ENCODE peak calls at places on chromosomes 11 and 22, in eight cellular contexts. One of them, this sample, is unnamed.

GRCh38 chr11:70127653-70128434 is 49.7 kb downstream of the ANO1 start:
- DNase-seq in tibial nerve: no peak
- DNase-seq in testis: no peak
- DNase-seq in uterus: no peak
- DNase-seq in sigmoid colon: no peak
- DNase-seq in right lobe of liver: no peak
- DNase-seq in body of pancreas: no peak
- DNase-seq in stomach: no peak
- DNase-seq in this sample: no peak

GRCh38 chr11:82718307-82718706 is 15.4 kb downstream of the FAM181B start:
- DNase-seq in tibial nerve: peak
- DNase-seq in testis: peak
- DNase-seq in uterus: no peak
- DNase-seq in sigmoid colon: no peak
- DNase-seq in right lobe of liver: no peak
- DNase-seq in body of pancreas: peak
- DNase-seq in stomach: no peak
- DNase-seq in this sample: no peak

GRCh38 chr22:42217752-42218280 is 52.6 kb downstream of the TCF20 start:
- DNase-seq in tibial nerve: no peak
- DNase-seq in testis: no peak
- DNase-seq in uterus: no peak
- DNase-seq in sigmoid colon: no peak
- DNase-seq in right lobe of liver: no peak
- DNase-seq in body of pancreas: no peak
- DNase-seq in stomach: no peak
- DNase-seq in this sample: no peak

GRCh38 chr11:59199546-59200420 is 12.9 kb downstream of the MPEG1 start:
- DNase-seq in tibial nerve: no peak
- DNase-seq in testis: no peak
- DNase-seq in uterus: no peak
- DNase-seq in sigmoid colon: no peak
- DNase-seq in right lobe of liver: no peak
- DNase-seq in body of pancreas: no peak
- DNase-seq in stomach: no peak
- DNase-seq in this sample: no peak

GRCh38 chr11:11988099-11988651 is 20.3 kb downstream of the DKK3 start:
- DNase-seq in tibial nerve: no peak
- DNase-seq in testis: no peak
- DNase-seq in uterus: no peak
- DNase-seq in sigmoid colon: peak
- DNase-seq in right lobe of liver: no peak
- DNase-seq in body of pancreas: no peak
- DNase-seq in stomach: no peak
- DNase-seq in this sample: no peak

GRCh38 chr11:130313383-130314183 is 1.1 kb downstream of the ZBTB44 start:
- DNase-seq in tibial nerve: no peak
- DNase-seq in testis: no peak
- DNase-seq in uterus: no peak
- DNase-seq in sigmoid colon: no peak
- DNase-seq in right lobe of liver: no peak
- DNase-seq in body of pancreas: no peak
- DNase-seq in stomach: no peak
- DNase-seq in this sample: no peak

GRCh38 chr11:36057372-36058045 is 113.6 kb downstream of the LDLRAD3 start:
- DNase-seq in tibial nerve: peak
- DNase-seq in testis: no peak
- DNase-seq in uterus: peak
- DNase-seq in sigmoid colon: peak
- DNase-seq in right lobe of liver: no peak
- DNase-seq in body of pancreas: peak
- DNase-seq in stomach: no peak
- DNase-seq in this sample: no peak

GRCh38 chr22:41351011-41351410 is 30.7 kb upstream of the TEF start:
- DNase-seq in tibial nerve: no peak
- DNase-seq in testis: no peak
- DNase-seq in uterus: no peak
- DNase-seq in sigmoid colon: no peak
- DNase-seq in right lobe of liver: no peak
- DNase-seq in body of pancreas: no peak
- DNase-seq in stomach: no peak
- DNase-seq in this sample: no peak

GRCh38 chr11:65500262-65501004 is 1.6 kb downstream of the MALAT1 start:
- DNase-seq in tibial nerve: peak
- DNase-seq in testis: no peak
- DNase-seq in uterus: peak
- DNase-seq in sigmoid colon: peak
- DNase-seq in right lobe of liver: no peak
- DNase-seq in body of pancreas: peak
- DNase-seq in stomach: no peak
- DNase-seq in this sample: no peak

GRCh38 chr11:131754671-131755070 is 384.3 kb downstream of the NTM start:
- DNase-seq in tibial nerve: no peak
- DNase-seq in testis: no peak
- DNase-seq in uterus: no peak
- DNase-seq in sigmoid colon: no peak
- DNase-seq in right lobe of liver: no peak
- DNase-seq in body of pancreas: no peak
- DNase-seq in stomach: no peak
- DNase-seq in this sample: no peak

GRCh38 chr11:117009905-117010605 is 88.2 kb downstream of the SIK3 start:
- DNase-seq in tibial nerve: no peak
- DNase-seq in testis: no peak
- DNase-seq in uterus: no peak
- DNase-seq in sigmoid colon: no peak
- DNase-seq in right lobe of liver: no peak
- DNase-seq in body of pancreas: no peak
- DNase-seq in stomach: no peak
- DNase-seq in this sample: no peak

GRCh38 chr22:43812149-43812842 is at the start of gene EFCAB6:
- DNase-seq in tibial nerve: peak
- DNase-seq in testis: peak
- DNase-seq in uterus: peak
- DNase-seq in sigmoid colon: peak
- DNase-seq in right lobe of liver: peak
- DNase-seq in body of pancreas: peak
- DNase-seq in stomach: peak
- DNase-seq in this sample: peak
- TF ChIP-seq POLR2A in tibial nerve: peak
- TF ChIP-seq POLR2A in testis: no peak
- TF ChIP-seq POLR2A in uterus: peak
- TF ChIP-seq POLR2A in sigmoid colon: peak
- TF ChIP-seq POLR2A in right lobe of liver: peak
- TF ChIP-seq POLR2A in body of pancreas: peak
- TF ChIP-seq POLR2A in stomach: no peak
- TF ChIP-seq POLR2A in this sample: no peak

GRCh38 chr11:120964857-120965256 is 59.0 kb upstream of the TBCEL start:
- DNase-seq in tibial nerve: no peak
- DNase-seq in testis: no peak
- DNase-seq in uterus: no peak
- DNase-seq in sigmoid colon: no peak
- DNase-seq in right lobe of liver: no peak
- DNase-seq in body of pancreas: no peak
- DNase-seq in stomach: no peak
- DNase-seq in this sample: no peak
- TF ChIP-seq POLR2A in tibial nerve: no peak
- TF ChIP-seq POLR2A in testis: no peak
- TF ChIP-seq POLR2A in uterus: no peak
- TF ChIP-seq POLR2A in sigmoid colon: no peak
- TF ChIP-seq POLR2A in right lobe of liver: no peak
- TF ChIP-seq POLR2A in body of pancreas: no peak
- TF ChIP-seq POLR2A in stomach: no peak
- TF ChIP-seq POLR2A in this sample: no peak

DNA sequence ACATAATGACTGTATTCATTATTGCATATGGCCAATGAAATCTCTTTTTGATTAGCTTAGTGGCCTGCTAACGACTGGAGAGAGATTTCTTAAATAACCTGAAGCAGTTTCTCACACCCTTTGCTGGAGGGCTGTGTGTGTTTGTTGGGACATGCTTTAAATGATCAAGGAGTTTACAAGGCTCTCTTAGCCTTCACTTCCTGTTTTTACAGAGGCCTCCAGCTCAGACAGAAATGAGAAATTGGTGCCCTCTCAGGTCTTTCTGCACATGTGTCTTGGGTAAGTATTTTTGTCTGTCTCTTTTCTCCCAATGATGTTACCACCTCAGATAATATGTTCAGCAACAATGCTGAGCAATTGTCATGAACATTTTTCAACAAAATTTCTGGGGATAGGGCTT is 884.4 kb upstream of the CNTN5 start:
- DNase-seq in tibial nerve: no peak
- DNase-seq in testis: no peak
- DNase-seq in uterus: no peak
- DNase-seq in sigmoid colon: no peak
- DNase-seq in right lobe of liver: no peak
- DNase-seq in body of pancreas: no peak
- DNase-seq in stomach: no peak
- DNase-seq in this sample: no peak
- TF ChIP-seq POLR2A in tibial nerve: no peak
- TF ChIP-seq POLR2A in testis: no peak
- TF ChIP-seq POLR2A in uterus: no peak
- TF ChIP-seq POLR2A in sigmoid colon: no peak
- TF ChIP-seq POLR2A in right lobe of liver: no peak
- TF ChIP-seq POLR2A in body of pancreas: no peak
- TF ChIP-seq POLR2A in stomach: no peak
- TF ChIP-seq POLR2A in this sample: no peak

GRCh38 chr11:2379471-2380174 is 2.5 kb downstream of the CD81 start:
- DNase-seq in tibial nerve: no peak
- DNase-seq in testis: no peak
- DNase-seq in uterus: no peak
- DNase-seq in sigmoid colon: no peak
- DNase-seq in right lobe of liver: no peak
- DNase-seq in body of pancreas: peak
- DNase-seq in stomach: no peak
- DNase-seq in this sample: no peak
- TF ChIP-seq POLR2A in tibial nerve: no peak
- TF ChIP-seq POLR2A in testis: no peak
- TF ChIP-seq POLR2A in uterus: no peak
- TF ChIP-seq POLR2A in sigmoid colon: no peak
- TF ChIP-seq POLR2A in right lobe of liver: no peak
- TF ChIP-seq POLR2A in body of pancreas: no peak
- TF ChIP-seq POLR2A in stomach: no peak
- TF ChIP-seq POLR2A in this sample: no peak

DNA sequence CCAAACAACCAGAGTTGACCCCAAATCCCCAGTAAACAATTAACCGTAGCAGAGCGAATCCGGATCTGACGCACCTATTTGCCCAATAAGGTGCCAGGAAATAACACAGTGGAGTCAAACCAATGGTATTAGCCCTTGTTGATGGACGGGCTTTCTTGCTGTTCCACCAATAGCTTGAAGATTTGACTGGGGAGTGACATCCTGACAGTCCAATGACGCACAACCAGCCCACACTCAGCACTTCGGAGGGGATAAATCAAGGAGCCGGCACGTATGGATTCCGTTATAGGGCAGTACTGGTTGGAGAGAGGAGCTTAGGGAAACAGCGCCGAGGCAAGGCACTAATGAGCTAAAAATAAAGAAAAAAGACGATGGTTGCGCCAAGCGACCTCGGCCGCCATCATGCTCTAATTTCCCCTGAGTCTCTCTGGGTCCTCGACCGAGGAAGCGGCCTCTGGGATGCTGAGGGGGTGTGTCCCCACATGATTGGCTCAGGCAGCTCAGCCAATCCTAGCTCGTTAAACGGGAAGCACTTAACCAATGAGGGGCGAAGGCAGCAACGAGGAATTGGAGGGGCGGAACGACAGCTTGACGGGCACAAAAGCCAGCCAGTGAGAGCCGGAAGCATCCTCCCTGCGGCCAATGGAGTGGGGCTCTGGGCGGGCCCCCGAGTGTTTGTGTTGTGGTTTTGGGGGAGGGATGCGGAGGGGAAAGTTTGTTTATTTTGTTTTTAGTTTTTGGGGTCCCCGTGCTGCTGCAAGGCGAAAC is 49.5 kb downstream of the FAM83F start:
- DNase-seq in tibial nerve: peak
- DNase-seq in testis: peak
- DNase-seq in uterus: peak
- DNase-seq in sigmoid colon: peak
- DNase-seq in right lobe of liver: peak
- DNase-seq in body of pancreas: peak
- DNase-seq in stomach: peak
- DNase-seq in this sample: peak
- TF ChIP-seq POLR2A in tibial nerve: peak
- TF ChIP-seq POLR2A in testis: peak
- TF ChIP-seq POLR2A in uterus: peak
- TF ChIP-seq POLR2A in sigmoid colon: peak
- TF ChIP-seq POLR2A in right lobe of liver: peak
- TF ChIP-seq POLR2A in body of pancreas: peak
- TF ChIP-seq POLR2A in stomach: peak
- TF ChIP-seq POLR2A in this sample: no peak

GRCh38 chr11:68053981-68054812 is 15.4 kb downstream of the TCIRG1 start:
- DNase-seq in tibial nerve: no peak
- DNase-seq in testis: no peak
- DNase-seq in uterus: no peak
- DNase-seq in sigmoid colon: no peak
- DNase-seq in right lobe of liver: no peak
- DNase-seq in body of pancreas: no peak
- DNase-seq in stomach: no peak
- DNase-seq in this sample: no peak
- TF ChIP-seq POLR2A in tibial nerve: no peak
- TF ChIP-seq POLR2A in testis: no peak
- TF ChIP-seq POLR2A in uterus: no peak
- TF ChIP-seq POLR2A in sigmoid colon: no peak
- TF ChIP-seq POLR2A in right lobe of liver: no peak
- TF ChIP-seq POLR2A in body of pancreas: no peak
- TF ChIP-seq POLR2A in stomach: no peak
- TF ChIP-seq POLR2A in this sample: no peak